ENCODE peak calls at places on chromosomes 5 and 9, in nine cellular contexts. One of them, this sample, is unnamed.

GRCh38 chr9:19102181-19102630 is 498 bp downstream of the HAUS6 start:
- DNase-seq in iPS-NIHi11: peak
- DNase-seq in hippocampal formation: no peak
- DNase-seq in neuronal stem cell: no peak
- DNase-seq in stimulated activated CD8-positive, alpha-beta memory T cell treated with anti-CD3 and anti-CD28 coated beads, Interleukin-4, amount 100 ng/mL, for 1 hour: no peak
- DNase-seq in left cardiac atrium: peak
- DNase-seq in posterior cingulate gyrus: no peak
- DNase-seq in MM.1S: peak
- DNase-seq in activated CD4-positive, CD25-positive, alpha-beta regulatory T cell: peak
- DNase-seq in this sample: no peak

GRCh38 chr5:54996476-54996875 is 11.1 kb upstream of the ESM1 start:
- DNase-seq in activated CD4-positive, CD25-positive, alpha-beta regulatory T cell: no peak
- DNase-seq in hippocampal formation: no peak
- DNase-seq in iPS-NIHi11: no peak
- DNase-seq in left cardiac atrium: no peak
- DNase-seq in stimulated activated CD8-positive, alpha-beta memory T cell treated with anti-CD3 and anti-CD28 coated beads, Interleukin-4, amount 100 ng/mL, for 1 hour: no peak
- DNase-seq in neuronal stem cell: no peak
- DNase-seq in MM.1S: no peak
- DNase-seq in posterior cingulate gyrus: no peak
- DNase-seq in this sample: no peak

GRCh38 chr9:109901191-109901590 is 121.2 kb downstream of the PALM2AKAP2 start:
- DNase-seq in hippocampal formation: no peak
- DNase-seq in neuronal stem cell: no peak
- DNase-seq in MM.1S: no peak
- DNase-seq in posterior cingulate gyrus: no peak
- DNase-seq in stimulated activated CD8-positive, alpha-beta memory T cell treated with anti-CD3 and anti-CD28 coated beads, Interleukin-4, amount 100 ng/mL, for 1 hour: no peak
- DNase-seq in left cardiac atrium: no peak
- DNase-seq in activated CD4-positive, CD25-positive, alpha-beta regulatory T cell: no peak
- DNase-seq in iPS-NIHi11: no peak
- DNase-seq in this sample: no peak

GRCh38 chr9:8292657-8293056 is 493.1 kb upstream of the DMAC1 start:
- DNase-seq in activated CD4-positive, CD25-positive, alpha-beta regulatory T cell: no peak
- DNase-seq in stimulated activated CD8-positive, alpha-beta memory T cell treated with anti-CD3 and anti-CD28 coated beads, Interleukin-4, amount 100 ng/mL, for 1 hour: no peak
- DNase-seq in neuronal stem cell: no peak
- DNase-seq in left cardiac atrium: no peak
- DNase-seq in iPS-NIHi11: no peak
- DNase-seq in hippocampal formation: no peak
- DNase-seq in posterior cingulate gyrus: no peak
- DNase-seq in MM.1S: no peak
- DNase-seq in this sample: no peak

GRCh38 chr5:32776203-32776602 is 65.1 kb downstream of the NPR3 start:
- DNase-seq in left cardiac atrium: no peak
- DNase-seq in neuronal stem cell: no peak
- DNase-seq in MM.1S: no peak
- DNase-seq in hippocampal formation: no peak
- DNase-seq in activated CD4-positive, CD25-positive, alpha-beta regulatory T cell: no peak
- DNase-seq in posterior cingulate gyrus: no peak
- DNase-seq in stimulated activated CD8-positive, alpha-beta memory T cell treated with anti-CD3 and anti-CD28 coated beads, Interleukin-4, amount 100 ng/mL, for 1 hour: no peak
- DNase-seq in iPS-NIHi11: no peak
- DNase-seq in this sample: no peak

GRCh38 chr5:93588586-93589347 is 5.7 kb downstream of the NR2F1 start:
- DNase-seq in left cardiac atrium: no peak
- DNase-seq in neuronal stem cell: no peak
- DNase-seq in hippocampal formation: no peak
- DNase-seq in iPS-NIHi11: no peak
- DNase-seq in activated CD4-positive, CD25-positive, alpha-beta regulatory T cell: no peak
- DNase-seq in MM.1S: no peak
- DNase-seq in posterior cingulate gyrus: no peak
- DNase-seq in stimulated activated CD8-positive, alpha-beta memory T cell treated with anti-CD3 and anti-CD28 coated beads, Interleukin-4, amount 100 ng/mL, for 1 hour: no peak
- DNase-seq in this sample: no peak

GRCh38 chr9:127059030-127059429 is 63.4 kb downstream of the ANGPTL2 start:
- DNase-seq in hippocampal formation: no peak
- DNase-seq in posterior cingulate gyrus: no peak
- DNase-seq in activated CD4-positive, CD25-positive, alpha-beta regulatory T cell: no peak
- DNase-seq in stimulated activated CD8-positive, alpha-beta memory T cell treated with anti-CD3 and anti-CD28 coated beads, Interleukin-4, amount 100 ng/mL, for 1 hour: no peak
- DNase-seq in iPS-NIHi11: no peak
- DNase-seq in left cardiac atrium: no peak
- DNase-seq in neuronal stem cell: no peak
- DNase-seq in MM.1S: no peak
- DNase-seq in this sample: no peak

GRCh38 chr5:463952-464351 is 21.0 kb downstream of the EXOC3 start:
- DNase-seq in MM.1S: no peak
- DNase-seq in stimulated activated CD8-positive, alpha-beta memory T cell treated with anti-CD3 and anti-CD28 coated beads, Interleukin-4, amount 100 ng/mL, for 1 hour: peak
- DNase-seq in left cardiac atrium: peak
- DNase-seq in posterior cingulate gyrus: no peak
- DNase-seq in neuronal stem cell: no peak
- DNase-seq in hippocampal formation: no peak
- DNase-seq in iPS-NIHi11: no peak
- DNase-seq in activated CD4-positive, CD25-positive, alpha-beta regulatory T cell: no peak
- DNase-seq in this sample: peak

GRCh38 chr9:37549527-37549926 is 26.7 kb downstream of the FBXO10 start:
- DNase-seq in activated CD4-positive, CD25-positive, alpha-beta regulatory T cell: no peak
- DNase-seq in neuronal stem cell: no peak
- DNase-seq in MM.1S: peak
- DNase-seq in stimulated activated CD8-positive, alpha-beta memory T cell treated with anti-CD3 and anti-CD28 coated beads, Interleukin-4, amount 100 ng/mL, for 1 hour: no peak
- DNase-seq in iPS-NIHi11: no peak
- DNase-seq in hippocampal formation: no peak
- DNase-seq in posterior cingulate gyrus: no peak
- DNase-seq in left cardiac atrium: no peak
- DNase-seq in this sample: no peak

GRCh38 chr5:87735918-87736317 is 323.2 kb upstream of the CCNH start:
- DNase-seq in MM.1S: no peak
- DNase-seq in stimulated activated CD8-positive, alpha-beta memory T cell treated with anti-CD3 and anti-CD28 coated beads, Interleukin-4, amount 100 ng/mL, for 1 hour: no peak
- DNase-seq in iPS-NIHi11: no peak
- DNase-seq in activated CD4-positive, CD25-positive, alpha-beta regulatory T cell: no peak
- DNase-seq in hippocampal formation: no peak
- DNase-seq in left cardiac atrium: no peak
- DNase-seq in neuronal stem cell: no peak
- DNase-seq in posterior cingulate gyrus: no peak
- DNase-seq in this sample: no peak

GRCh38 chr5:143412656-143413342 is 9.3 kb upstream of the NR3C1 start:
- DNase-seq in hippocampal formation: no peak
- DNase-seq in left cardiac atrium: no peak
- DNase-seq in MM.1S: no peak
- DNase-seq in neuronal stem cell: no peak
- DNase-seq in stimulated activated CD8-positive, alpha-beta memory T cell treated with anti-CD3 and anti-CD28 coated beads, Interleukin-4, amount 100 ng/mL, for 1 hour: no peak
- DNase-seq in activated CD4-positive, CD25-positive, alpha-beta regulatory T cell: no peak
- DNase-seq in posterior cingulate gyrus: no peak
- DNase-seq in iPS-NIHi11: no peak
- DNase-seq in this sample: no peak

GRCh38 chr5:80688648-80689420 is 34.1 kb upstream of the DHFR start:
- DNase-seq in hippocampal formation: no peak
- DNase-seq in activated CD4-positive, CD25-positive, alpha-beta regulatory T cell: no peak
- DNase-seq in left cardiac atrium: no peak
- DNase-seq in posterior cingulate gyrus: no peak
- DNase-seq in stimulated activated CD8-positive, alpha-beta memory T cell treated with anti-CD3 and anti-CD28 coated beads, Interleukin-4, amount 100 ng/mL, for 1 hour: no peak
- DNase-seq in MM.1S: no peak
- DNase-seq in neuronal stem cell: no peak
- DNase-seq in iPS-NIHi11: no peak
- DNase-seq in this sample: no peak

GRCh38 chr9:96080364-96080763 is 204.9 kb downstream of the ERCC6L2 start:
- DNase-seq in MM.1S: no peak
- DNase-seq in stimulated activated CD8-positive, alpha-beta memory T cell treated with anti-CD3 and anti-CD28 coated beads, Interleukin-4, amount 100 ng/mL, for 1 hour: no peak
- DNase-seq in iPS-NIHi11: no peak
- DNase-seq in hippocampal formation: no peak
- DNase-seq in activated CD4-positive, CD25-positive, alpha-beta regulatory T cell: no peak
- DNase-seq in posterior cingulate gyrus: no peak
- DNase-seq in neuronal stem cell: no peak
- DNase-seq in left cardiac atrium: no peak
- DNase-seq in this sample: no peak

GRCh38 chr5:51387854-51388320 is 4.6 kb downstream of the ISL1 start:
- DNase-seq in neuronal stem cell: no peak
- DNase-seq in iPS-NIHi11: no peak
- DNase-seq in MM.1S: no peak
- DNase-seq in stimulated activated CD8-positive, alpha-beta memory T cell treated with anti-CD3 and anti-CD28 coated beads, Interleukin-4, amount 100 ng/mL, for 1 hour: no peak
- DNase-seq in activated CD4-positive, CD25-positive, alpha-beta regulatory T cell: no peak
- DNase-seq in posterior cingulate gyrus: no peak
- DNase-seq in left cardiac atrium: no peak
- DNase-seq in hippocampal formation: no peak
- DNase-seq in this sample: no peak

GRCh38 chr9:88777498-88778312 is 213.6 kb upstream of the S1PR3 start:
- DNase-seq in left cardiac atrium: peak
- DNase-seq in activated CD4-positive, CD25-positive, alpha-beta regulatory T cell: no peak
- DNase-seq in iPS-NIHi11: no peak
- DNase-seq in posterior cingulate gyrus: no peak
- DNase-seq in stimulated activated CD8-positive, alpha-beta memory T cell treated with anti-CD3 and anti-CD28 coated beads, Interleukin-4, amount 100 ng/mL, for 1 hour: no peak
- DNase-seq in MM.1S: peak
- DNase-seq in hippocampal formation: no peak
- DNase-seq in neuronal stem cell: no peak
- DNase-seq in this sample: no peak

GRCh38 chr5:148541054-148541835 is 113.1 kb downstream of the HTR4 start:
- DNase-seq in neuronal stem cell: no peak
- DNase-seq in left cardiac atrium: no peak
- DNase-seq in stimulated activated CD8-positive, alpha-beta memory T cell treated with anti-CD3 and anti-CD28 coated beads, Interleukin-4, amount 100 ng/mL, for 1 hour: no peak
- DNase-seq in activated CD4-positive, CD25-positive, alpha-beta regulatory T cell: no peak
- DNase-seq in iPS-NIHi11: no peak
- DNase-seq in posterior cingulate gyrus: no peak
- DNase-seq in hippocampal formation: no peak
- DNase-seq in MM.1S: peak
- DNase-seq in this sample: no peak

GRCh38 chr5:56164371-56164770 is 68.8 kb downstream of the ANKRD55 start:
- DNase-seq in MM.1S: no peak
- DNase-seq in stimulated activated CD8-positive, alpha-beta memory T cell treated with anti-CD3 and anti-CD28 coated beads, Interleukin-4, amount 100 ng/mL, for 1 hour: no peak
- DNase-seq in posterior cingulate gyrus: peak
- DNase-seq in iPS-NIHi11: no peak
- DNase-seq in activated CD4-positive, CD25-positive, alpha-beta regulatory T cell: no peak
- DNase-seq in hippocampal formation: peak
- DNase-seq in left cardiac atrium: no peak
- DNase-seq in neuronal stem cell: no peak
- DNase-seq in this sample: no peak

GRCh38 chr5:94693043-94693822 is 74.8 kb downstream of the SLF1 start:
- DNase-seq in stimulated activated CD8-positive, alpha-beta memory T cell treated with anti-CD3 and anti-CD28 coated beads, Interleukin-4, amount 100 ng/mL, for 1 hour: no peak
- DNase-seq in iPS-NIHi11: no peak
- DNase-seq in neuronal stem cell: no peak
- DNase-seq in MM.1S: peak
- DNase-seq in posterior cingulate gyrus: no peak
- DNase-seq in left cardiac atrium: no peak
- DNase-seq in activated CD4-positive, CD25-positive, alpha-beta regulatory T cell: no peak
- DNase-seq in hippocampal formation: no peak
- DNase-seq in this sample: no peak

GRCh38 chr5:2914991-2915484 is 163.6 kb upstream of the IRX2 start:
- DNase-seq in left cardiac atrium: no peak
- DNase-seq in posterior cingulate gyrus: no peak
- DNase-seq in hippocampal formation: no peak
- DNase-seq in neuronal stem cell: no peak
- DNase-seq in activated CD4-positive, CD25-positive, alpha-beta regulatory T cell: no peak
- DNase-seq in iPS-NIHi11: peak
- DNase-seq in MM.1S: no peak
- DNase-seq in stimulated activated CD8-positive, alpha-beta memory T cell treated with anti-CD3 and anti-CD28 coated beads, Interleukin-4, amount 100 ng/mL, for 1 hour: no peak
- DNase-seq in this sample: no peak

GRCh38 chr9:34574632-34575031 is 14.9 kb downstream of the CNTFR start:
- DNase-seq in activated CD4-positive, CD25-positive, alpha-beta regulatory T cell: no peak
- DNase-seq in stimulated activated CD8-positive, alpha-beta memory T cell treated with anti-CD3 and anti-CD28 coated beads, Interleukin-4, amount 100 ng/mL, for 1 hour: no peak
- DNase-seq in neuronal stem cell: no peak
- DNase-seq in hippocampal formation: no peak
- DNase-seq in MM.1S: no peak
- DNase-seq in posterior cingulate gyrus: no peak
- DNase-seq in left cardiac atrium: no peak
- DNase-seq in iPS-NIHi11: no peak
- DNase-seq in this sample: no peak

GRCh38 chr5:6169660-6170059 is 208.7 kb downstream of the MED10 start:
- DNase-seq in posterior cingulate gyrus: no peak
- DNase-seq in iPS-NIHi11: no peak
- DNase-seq in hippocampal formation: no peak
- DNase-seq in activated CD4-positive, CD25-positive, alpha-beta regulatory T cell: no peak
- DNase-seq in neuronal stem cell: no peak
- DNase-seq in stimulated activated CD8-positive, alpha-beta memory T cell treated with anti-CD3 and anti-CD28 coated beads, Interleukin-4, amount 100 ng/mL, for 1 hour: no peak
- DNase-seq in left cardiac atrium: no peak
- DNase-seq in MM.1S: no peak
- DNase-seq in this sample: no peak

GRCh38 chr9:16680965-16681658 is 189.4 kb downstream of the BNC2 start:
- DNase-seq in stimulated activated CD8-positive, alpha-beta memory T cell treated with anti-CD3 and anti-CD28 coated beads, Interleukin-4, amount 100 ng/mL, for 1 hour: no peak
- DNase-seq in activated CD4-positive, CD25-positive, alpha-beta regulatory T cell: no peak
- DNase-seq in neuronal stem cell: no peak
- DNase-seq in hippocampal formation: no peak
- DNase-seq in iPS-NIHi11: no peak
- DNase-seq in left cardiac atrium: no peak
- DNase-seq in MM.1S: no peak
- DNase-seq in posterior cingulate gyrus: no peak
- DNase-seq in this sample: no peak

GRCh38 chr5:128196791-128197190 is 113.2 kb downstream of the SLC12A2 start:
- DNase-seq in hippocampal formation: no peak
- DNase-seq in activated CD4-positive, CD25-positive, alpha-beta regulatory T cell: no peak
- DNase-seq in MM.1S: no peak
- DNase-seq in neuronal stem cell: no peak
- DNase-seq in iPS-NIHi11: no peak
- DNase-seq in stimulated activated CD8-positive, alpha-beta memory T cell treated with anti-CD3 and anti-CD28 coated beads, Interleukin-4, amount 100 ng/mL, for 1 hour: no peak
- DNase-seq in posterior cingulate gyrus: no peak
- DNase-seq in left cardiac atrium: no peak
- DNase-seq in this sample: no peak

GRCh38 chr5:96342581-96342980 is 90.5 kb downstream of the PCSK1 start:
- DNase-seq in iPS-NIHi11: no peak
- DNase-seq in hippocampal formation: no peak
- DNase-seq in left cardiac atrium: no peak
- DNase-seq in stimulated activated CD8-positive, alpha-beta memory T cell treated with anti-CD3 and anti-CD28 coated beads, Interleukin-4, amount 100 ng/mL, for 1 hour: no peak
- DNase-seq in activated CD4-positive, CD25-positive, alpha-beta regulatory T cell: no peak
- DNase-seq in MM.1S: no peak
- DNase-seq in neuronal stem cell: no peak
- DNase-seq in posterior cingulate gyrus: no peak
- DNase-seq in this sample: no peak

GRCh38 chr9:133728856-133729645 is 9.1 kb downstream of the SARDH start:
- DNase-seq in hippocampal formation: no peak
- DNase-seq in iPS-NIHi11: peak
- DNase-seq in neuronal stem cell: no peak
- DNase-seq in left cardiac atrium: no peak
- DNase-seq in activated CD4-positive, CD25-positive, alpha-beta regulatory T cell: no peak
- DNase-seq in posterior cingulate gyrus: no peak
- DNase-seq in MM.1S: no peak
- DNase-seq in stimulated activated CD8-positive, alpha-beta memory T cell treated with anti-CD3 and anti-CD28 coated beads, Interleukin-4, amount 100 ng/mL, for 1 hour: no peak
- DNase-seq in this sample: no peak

GRCh38 chr5:173689713-173690360 is 73.4 kb upstream of the BOD1 start:
- DNase-seq in hippocampal formation: no peak
- DNase-seq in MM.1S: no peak
- DNase-seq in left cardiac atrium: no peak
- DNase-seq in iPS-NIHi11: no peak
- DNase-seq in neuronal stem cell: no peak
- DNase-seq in stimulated activated CD8-positive, alpha-beta memory T cell treated with anti-CD3 and anti-CD28 coated beads, Interleukin-4, amount 100 ng/mL, for 1 hour: no peak
- DNase-seq in activated CD4-positive, CD25-positive, alpha-beta regulatory T cell: no peak
- DNase-seq in posterior cingulate gyrus: no peak
- DNase-seq in this sample: no peak

GRCh38 chr5:36366883-36367282 is 65.2 kb upstream of the RANBP3L start:
- DNase-seq in posterior cingulate gyrus: no peak
- DNase-seq in hippocampal formation: no peak
- DNase-seq in neuronal stem cell: no peak
- DNase-seq in iPS-NIHi11: no peak
- DNase-seq in activated CD4-positive, CD25-positive, alpha-beta regulatory T cell: no peak
- DNase-seq in left cardiac atrium: no peak
- DNase-seq in stimulated activated CD8-positive, alpha-beta memory T cell treated with anti-CD3 and anti-CD28 coated beads, Interleukin-4, amount 100 ng/mL, for 1 hour: no peak
- DNase-seq in MM.1S: no peak
- DNase-seq in this sample: no peak

GRCh38 chr9:27426717-27427645 is 97.1 kb upstream of the IFNK start:
- DNase-seq in posterior cingulate gyrus: no peak
- DNase-seq in neuronal stem cell: no peak
- DNase-seq in iPS-NIHi11: peak
- DNase-seq in hippocampal formation: no peak
- DNase-seq in left cardiac atrium: no peak
- DNase-seq in activated CD4-positive, CD25-positive, alpha-beta regulatory T cell: no peak
- DNase-seq in MM.1S: no peak
- DNase-seq in stimulated activated CD8-positive, alpha-beta memory T cell treated with anti-CD3 and anti-CD28 coated beads, Interleukin-4, amount 100 ng/mL, for 1 hour: no peak
- DNase-seq in this sample: no peak

GRCh38 chr5:64771736-64772135 is 3.0 kb downstream of the CWC27 start:
- DNase-seq in neuronal stem cell: no peak
- DNase-seq in stimulated activated CD8-positive, alpha-beta memory T cell treated with anti-CD3 and anti-CD28 coated beads, Interleukin-4, amount 100 ng/mL, for 1 hour: no peak
- DNase-seq in iPS-NIHi11: no peak
- DNase-seq in hippocampal formation: no peak
- DNase-seq in left cardiac atrium: no peak
- DNase-seq in MM.1S: no peak
- DNase-seq in activated CD4-positive, CD25-positive, alpha-beta regulatory T cell: no peak
- DNase-seq in posterior cingulate gyrus: no peak
- DNase-seq in this sample: no peak

GRCh38 chr5:15850939-15851341 is 328.7 kb downstream of the MARCHF11 start:
- DNase-seq in posterior cingulate gyrus: no peak
- DNase-seq in left cardiac atrium: peak
- DNase-seq in stimulated activated CD8-positive, alpha-beta memory T cell treated with anti-CD3 and anti-CD28 coated beads, Interleukin-4, amount 100 ng/mL, for 1 hour: no peak
- DNase-seq in MM.1S: no peak
- DNase-seq in neuronal stem cell: no peak
- DNase-seq in hippocampal formation: no peak
- DNase-seq in iPS-NIHi11: no peak
- DNase-seq in activated CD4-positive, CD25-positive, alpha-beta regulatory T cell: no peak
- DNase-seq in this sample: no peak

GRCh38 chr5:21452429-21452828 is 1400.7 kb downstream of the CDH12 start:
- DNase-seq in left cardiac atrium: no peak
- DNase-seq in hippocampal formation: no peak
- DNase-seq in posterior cingulate gyrus: no peak
- DNase-seq in iPS-NIHi11: no peak
- DNase-seq in MM.1S: no peak
- DNase-seq in activated CD4-positive, CD25-positive, alpha-beta regulatory T cell: no peak
- DNase-seq in stimulated activated CD8-positive, alpha-beta memory T cell treated with anti-CD3 and anti-CD28 coated beads, Interleukin-4, amount 100 ng/mL, for 1 hour: no peak
- DNase-seq in neuronal stem cell: no peak
- DNase-seq in this sample: no peak